ENCODE peak calls at places on chromosomes 13 and 19, in eight cellular contexts. One of them, this sample, is unnamed.

GRCh38 chr13:100108913-100109507 is 20.1 kb downstream of the PCCA start:
- DNase-seq in breast epithelium: no peak
- DNase-seq in right lobe of liver: no peak
- DNase-seq in heart left ventricle: no peak
- DNase-seq in HepG2: no peak
- DNase-seq in A549: no peak
- DNase-seq in adrenal gland: no peak
- DNase-seq in Peyer's patch: no peak
- DNase-seq in this sample: no peak

GRCh38 chr13:108326318-108326717 is 56.8 kb downstream of the TNFSF13B start:
- DNase-seq in breast epithelium: no peak
- DNase-seq in right lobe of liver: no peak
- DNase-seq in heart left ventricle: no peak
- DNase-seq in HepG2: peak; percentile 13
- DNase-seq in A549: no peak
- DNase-seq in adrenal gland: no peak
- DNase-seq in Peyer's patch: no peak
- DNase-seq in this sample: no peak

GRCh38 chr13:87998081-87998480 is 326.9 kb downstream of the SLITRK5 start:
- DNase-seq in breast epithelium: no peak
- DNase-seq in right lobe of liver: no peak
- DNase-seq in heart left ventricle: no peak
- DNase-seq in HepG2: no peak
- DNase-seq in A549: no peak
- DNase-seq in adrenal gland: no peak
- DNase-seq in Peyer's patch: no peak
- DNase-seq in this sample: no peak

GRCh38 chr19:3062165-3063105 is at the start of gene TLE5:
- DNase-seq in breast epithelium: no peak
- DNase-seq in right lobe of liver: peak; percentile 73
- DNase-seq in heart left ventricle: peak; percentile 73
- DNase-seq in HepG2: peak; percentile 43
- DNase-seq in A549: no peak
- DNase-seq in adrenal gland: peak; percentile 87
- DNase-seq in Peyer's patch: peak; percentile 69
- DNase-seq in this sample: peak; percentile 90

GRCh38 chr13:22114630-22115311 is 443.9 kb downstream of the FGF9 start:
- DNase-seq in breast epithelium: no peak
- DNase-seq in right lobe of liver: no peak
- DNase-seq in heart left ventricle: no peak
- DNase-seq in HepG2: no peak
- DNase-seq in A549: no peak
- DNase-seq in adrenal gland: no peak
- DNase-seq in Peyer's patch: no peak
- DNase-seq in this sample: no peak

GRCh38 chr19:17963936-17964691 is 2.8 kb upstream of the KCNN1 start:
- DNase-seq in breast epithelium: no peak
- DNase-seq in right lobe of liver: no peak
- DNase-seq in heart left ventricle: no peak
- DNase-seq in HepG2: no peak
- DNase-seq in A549: no peak
- DNase-seq in adrenal gland: no peak
- DNase-seq in Peyer's patch: no peak
- DNase-seq in this sample: no peak

GRCh38 chr13:36329355-36329754 is 16.8 kb downstream of the SPART start:
- DNase-seq in breast epithelium: no peak
- DNase-seq in right lobe of liver: no peak
- DNase-seq in heart left ventricle: no peak
- DNase-seq in HepG2: no peak
- DNase-seq in A549: no peak
- DNase-seq in adrenal gland: no peak
- DNase-seq in Peyer's patch: no peak
- DNase-seq in this sample: no peak

GRCh38 chr19:7219056-7219455 is 75.2 kb downstream of the INSR start:
- DNase-seq in breast epithelium: no peak
- DNase-seq in right lobe of liver: no peak
- DNase-seq in heart left ventricle: no peak
- DNase-seq in HepG2: no peak
- DNase-seq in A549: no peak
- DNase-seq in adrenal gland: no peak
- DNase-seq in Peyer's patch: no peak
- DNase-seq in this sample: no peak

GRCh38 chr19:18846862-18847515 is 15.2 kb downstream of the UPF1 start:
- DNase-seq in breast epithelium: no peak
- DNase-seq in right lobe of liver: peak; percentile 81
- DNase-seq in heart left ventricle: peak; percentile 79
- DNase-seq in HepG2: peak; percentile 54
- DNase-seq in A549: peak; percentile 68
- DNase-seq in adrenal gland: peak; percentile 86
- DNase-seq in Peyer's patch: peak; percentile 66
- DNase-seq in this sample: peak; percentile 84

GRCh38 chr13:106083620-106084350 is 451.7 kb downstream of the EFNB2 start:
- DNase-seq in breast epithelium: no peak
- DNase-seq in right lobe of liver: no peak
- DNase-seq in heart left ventricle: no peak
- DNase-seq in HepG2: peak; percentile 6
- DNase-seq in A549: no peak
- DNase-seq in adrenal gland: no peak
- DNase-seq in Peyer's patch: no peak
- DNase-seq in this sample: peak; percentile 44

GRCh38 chr19:1065606-1066109 is 1.3 kb upstream of the ARHGAP45 start:
- DNase-seq in breast epithelium: no peak
- DNase-seq in right lobe of liver: peak; percentile 53
- DNase-seq in heart left ventricle: no peak
- DNase-seq in HepG2: no peak
- DNase-seq in A549: no peak
- DNase-seq in adrenal gland: no peak
- DNase-seq in Peyer's patch: no peak
- DNase-seq in this sample: peak; percentile 60

GRCh38 chr19:1063909-1064660 is 2.9 kb upstream of the ARHGAP45 start:
- DNase-seq in breast epithelium: no peak
- DNase-seq in right lobe of liver: peak; percentile 53
- DNase-seq in heart left ventricle: no peak
- DNase-seq in HepG2: no peak
- DNase-seq in A549: no peak
- DNase-seq in adrenal gland: no peak
- DNase-seq in Peyer's patch: no peak
- DNase-seq in this sample: no peak

GRCh38 chr19:1063030-1063908 is 3.7 kb upstream of the ARHGAP45 start:
- DNase-seq in breast epithelium: no peak
- DNase-seq in right lobe of liver: peak; percentile 58
- DNase-seq in heart left ventricle: no peak
- DNase-seq in HepG2: no peak
- DNase-seq in A549: no peak
- DNase-seq in adrenal gland: no peak
- DNase-seq in Peyer's patch: no peak
- DNase-seq in this sample: no peak

GRCh38 chr19:1066251-1066747 is 668 bp upstream of the ARHGAP45 start:
- DNase-seq in breast epithelium: no peak
- DNase-seq in right lobe of liver: peak; percentile 49
- DNase-seq in heart left ventricle: no peak
- DNase-seq in HepG2: peak; percentile 61
- DNase-seq in A549: no peak
- DNase-seq in adrenal gland: no peak
- DNase-seq in Peyer's patch: no peak
- DNase-seq in this sample: no peak

GRCh38 chr19:1064661-1065605 is 2.0 kb upstream of the ARHGAP45 start:
- DNase-seq in breast epithelium: no peak
- DNase-seq in right lobe of liver: peak; percentile 79
- DNase-seq in heart left ventricle: peak; percentile 67
- DNase-seq in HepG2: no peak
- DNase-seq in A549: peak; percentile 44
- DNase-seq in adrenal gland: peak; percentile 62
- DNase-seq in Peyer's patch: peak; percentile 68
- DNase-seq in this sample: peak; percentile 86
- TF ChIP-seq POLR2A in breast epithelium: no peak
- TF ChIP-seq POLR2A in right lobe of liver: no peak
- TF ChIP-seq POLR2A in heart left ventricle: no peak
- TF ChIP-seq POLR2A in HepG2: no peak
- TF ChIP-seq POLR2A in A549: no peak
- TF ChIP-seq POLR2A in adrenal gland: no peak
- TF ChIP-seq POLR2A in Peyer's patch: no peak
- TF ChIP-seq POLR2A in this sample: no peak

DNA sequence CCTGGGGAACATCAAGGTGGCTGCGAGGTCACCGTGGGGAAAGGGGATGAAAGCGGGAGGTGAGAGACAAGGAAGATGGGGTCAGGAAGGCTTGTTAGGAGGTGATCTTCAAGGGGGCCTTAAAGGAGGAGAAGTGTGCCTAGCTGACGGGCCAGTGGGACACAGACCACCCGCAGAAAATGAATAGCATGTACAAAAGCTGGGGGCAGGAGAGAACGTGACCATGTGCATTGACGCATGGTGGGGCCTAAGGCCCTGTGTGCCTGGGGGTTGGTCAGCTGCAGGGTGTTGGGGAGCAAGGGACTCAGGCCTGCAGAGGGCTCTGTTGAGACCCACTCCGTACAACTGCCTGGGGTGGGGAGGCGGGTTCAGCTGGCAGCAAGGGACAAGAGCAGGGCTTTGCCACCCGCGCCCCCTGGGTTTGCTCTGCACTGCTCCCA is 5.9 kb downstream of the RAB8A start:
- DNase-seq in breast epithelium: no peak
- DNase-seq in right lobe of liver: no peak
- DNase-seq in heart left ventricle: no peak
- DNase-seq in HepG2: no peak
- DNase-seq in A549: no peak
- DNase-seq in adrenal gland: no peak
- DNase-seq in Peyer's patch: peak; percentile 69
- DNase-seq in this sample: no peak
- TF ChIP-seq POLR2A in breast epithelium: no peak
- TF ChIP-seq POLR2A in right lobe of liver: no peak
- TF ChIP-seq POLR2A in heart left ventricle: no peak
- TF ChIP-seq POLR2A in HepG2: no peak
- TF ChIP-seq POLR2A in A549: no peak
- TF ChIP-seq POLR2A in adrenal gland: no peak
- TF ChIP-seq POLR2A in Peyer's patch: no peak
- TF ChIP-seq POLR2A in this sample: no peak

DNA sequence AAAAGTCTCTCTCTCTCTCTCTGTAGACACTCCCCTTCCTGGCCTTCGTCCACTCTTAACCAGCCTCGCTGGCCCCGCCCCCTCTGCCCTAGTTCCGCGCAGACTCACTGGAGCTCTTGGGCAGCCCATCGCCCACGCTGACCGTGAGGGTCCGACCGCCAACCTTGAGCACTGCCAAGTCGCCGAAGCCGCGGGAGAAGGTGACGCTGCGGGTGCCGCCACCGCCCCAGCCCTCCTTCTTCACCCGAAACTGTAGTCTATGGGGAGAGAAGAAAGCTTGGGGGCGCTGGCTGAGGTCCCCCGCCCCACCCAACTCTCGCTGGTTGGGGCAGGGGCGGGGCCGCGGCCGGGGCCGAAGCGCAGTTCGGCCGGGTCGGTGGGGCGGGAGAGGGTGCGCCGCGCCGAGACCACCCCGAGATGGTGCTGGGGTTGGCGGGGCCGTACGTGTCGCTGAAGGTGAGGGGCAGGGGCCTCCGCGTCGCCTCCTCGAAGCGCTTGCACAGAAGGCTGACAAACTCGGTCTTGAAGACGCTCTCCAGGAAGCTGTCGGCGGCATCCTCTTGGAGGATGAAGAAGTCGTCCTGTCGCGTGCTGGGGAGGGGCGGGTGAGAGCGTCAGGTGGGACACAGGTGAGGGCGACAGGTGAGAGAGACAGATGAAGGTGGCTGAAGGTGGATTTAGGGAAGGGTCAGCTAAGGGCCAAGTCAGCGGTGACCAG is 12.5 kb upstream of the ZNF414 start:
- DNase-seq in breast epithelium: peak; percentile 94
- DNase-seq in right lobe of liver: peak; percentile 90
- DNase-seq in heart left ventricle: peak; percentile 94
- DNase-seq in HepG2: peak; percentile 87
- DNase-seq in A549: peak; percentile 67
- DNase-seq in adrenal gland: peak; percentile 94
- DNase-seq in Peyer's patch: peak; percentile 52
- DNase-seq in this sample: peak; percentile 75
- TF ChIP-seq POLR2A in breast epithelium: peak; percentile 57
- TF ChIP-seq POLR2A in right lobe of liver: no peak
- TF ChIP-seq POLR2A in heart left ventricle: no peak
- TF ChIP-seq POLR2A in HepG2: no peak
- TF ChIP-seq POLR2A in A549: peak; percentile 85
- TF ChIP-seq POLR2A in adrenal gland: peak; percentile 0
- TF ChIP-seq POLR2A in Peyer's patch: no peak
- TF ChIP-seq POLR2A in this sample: peak; percentile 86

GRCh38 chr19:48746738-48747575 is at the start of gene IZUMO1:
- DNase-seq in breast epithelium: no peak
- DNase-seq in right lobe of liver: peak; percentile 69
- DNase-seq in heart left ventricle: peak; percentile 89
- DNase-seq in HepG2: no peak
- DNase-seq in A549: peak; percentile 99
- DNase-seq in adrenal gland: peak; percentile 89
- DNase-seq in Peyer's patch: peak; percentile 32
- DNase-seq in this sample: peak; percentile 87
- TF ChIP-seq POLR2A in breast epithelium: no peak
- TF ChIP-seq POLR2A in right lobe of liver: no peak
- TF ChIP-seq POLR2A in heart left ventricle: no peak
- TF ChIP-seq POLR2A in HepG2: no peak
- TF ChIP-seq POLR2A in A549: no peak
- TF ChIP-seq POLR2A in adrenal gland: no peak
- TF ChIP-seq POLR2A in Peyer's patch: no peak
- TF ChIP-seq POLR2A in this sample: no peak

DNA sequence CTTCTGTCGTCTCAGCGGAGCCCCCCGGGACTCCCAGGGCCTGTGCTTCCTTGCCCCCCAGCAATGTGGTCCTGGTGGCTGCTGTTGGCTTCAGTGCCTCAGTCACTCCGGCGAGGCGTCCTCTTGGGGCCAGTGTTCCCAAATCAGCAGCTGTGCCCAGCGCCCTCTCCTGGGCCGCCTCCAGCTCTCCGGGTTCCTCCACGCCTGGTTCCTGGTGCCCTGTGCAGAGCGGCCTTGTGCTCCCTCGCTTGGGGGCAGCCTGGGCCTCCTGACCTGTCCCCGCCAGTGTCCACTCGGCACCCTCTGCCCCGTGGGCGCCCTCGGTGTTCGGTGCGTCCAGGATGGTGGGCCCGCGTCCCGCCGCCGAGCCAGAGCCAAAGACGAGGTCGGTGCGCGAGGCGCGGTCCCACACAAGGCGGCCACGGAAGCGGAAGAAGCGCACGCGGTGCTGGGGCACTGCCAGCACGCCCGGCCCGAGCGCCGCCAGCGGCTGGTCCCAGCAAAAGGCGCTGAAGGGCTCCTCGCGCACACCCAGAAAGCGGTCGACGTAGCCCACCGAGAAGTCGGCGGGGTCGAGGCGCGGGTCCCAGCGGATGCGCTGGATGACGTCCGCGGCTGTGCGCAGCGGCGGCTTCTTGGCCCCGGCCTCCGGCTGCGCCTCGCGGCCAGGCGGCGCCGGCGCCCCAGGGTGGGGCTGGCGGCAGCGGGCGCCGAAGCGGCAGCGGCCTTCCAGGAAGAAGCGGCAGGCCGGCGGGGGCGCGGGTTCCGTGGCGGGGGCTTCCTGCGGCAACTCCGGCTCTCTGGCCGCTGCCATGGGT is 656 bp downstream of the LENG9 start:
- DNase-seq in breast epithelium: no peak
- DNase-seq in right lobe of liver: peak; percentile 83
- DNase-seq in heart left ventricle: peak; percentile 81
- DNase-seq in HepG2: peak; percentile 54
- DNase-seq in A549: no peak
- DNase-seq in adrenal gland: peak; percentile 79
- DNase-seq in Peyer's patch: peak; percentile 70
- DNase-seq in this sample: no peak
- TF ChIP-seq POLR2A in breast epithelium: no peak
- TF ChIP-seq POLR2A in right lobe of liver: no peak
- TF ChIP-seq POLR2A in heart left ventricle: no peak
- TF ChIP-seq POLR2A in HepG2: no peak
- TF ChIP-seq POLR2A in A549: no peak
- TF ChIP-seq POLR2A in adrenal gland: no peak
- TF ChIP-seq POLR2A in Peyer's patch: peak; percentile 38
- TF ChIP-seq POLR2A in this sample: no peak

This sample was measured in H54.